ENCODE peak calls at places on chromosomes 12 and 14, in five cellular contexts. U is WERI-Rb-1; Q is neuronal stem cell; B is CD8-positive, alpha-beta memory T cell; P is MM.1S. I is an unnamed sample.

GRCh38 chr12:79531547-79531946 is 159.2 kb downstream of the PAWR start:
- DNase-seq in P (no peak), U (no peak), B (no peak), Q (no peak), I (no peak)

GRCh38 chr12:59651230-59651920 is 55.5 kb downstream of the SLC16A7 start:
- DNase-seq in Q (no peak), B (no peak), P (no peak), U (no peak), I (no peak)

GRCh38 chr12:27595231-27595642 is 71.2 kb downstream of the PPFIBP1 start:
- DNase-seq in B (no peak), P (no peak), U (no peak), Q (peak; percentile 54), I (peak; percentile 68)

GRCh38 chr12:17992002-17992656 is 97.9 kb downstream of the RERGL start:
- DNase-seq in Q (peak; percentile 37), P (peak; percentile 57), B (no peak), U (peak; percentile 29), I (peak; percentile 49)

GRCh38 chr12:111443586-111443985 is 37.9 kb downstream of the SH2B3 start:
- DNase-seq in P (no peak), B (no peak), U (no peak), Q (no peak), I (no peak)

GRCh38 chr14:94805726-94806288 is 35.9 kb upstream of the GSC start:
- DNase-seq in P (no peak), Q (no peak), U (no peak), B (no peak), I (no peak)

GRCh38 chr12:88393017-88393767 is 187.1 kb downstream of the KITLG start:
- DNase-seq in B (no peak), P (peak; percentile 44), U (no peak), Q (no peak), I (no peak)

GRCh38 chr14:51942971-51943370 is 46.4 kb upstream of the RTRAF start:
- DNase-seq in U (no peak), B (no peak), Q (no peak), P (no peak), I (no peak)

GRCh38 chr14:96351986-96352385 is 11.2 kb downstream of the ATG2B start:
- DNase-seq in U (no peak), Q (no peak), B (no peak), P (no peak), I (no peak)

GRCh38 chr14:104895207-104895785 is 29.4 kb upstream of the PLD4 start:
- DNase-seq in P (no peak), B (no peak), Q (no peak), U (no peak), I (peak; percentile 8)

GRCh38 chr14:89973234-89973823 is 17.6 kb downstream of the TDP1 start:
- DNase-seq in B (peak; percentile 56), P (peak; percentile 19), Q (peak; percentile 46), U (peak; percentile 76), I (peak; percentile 42)

GRCh38 chr12:83473408-83474095 is 786.8 kb downstream of the TMTC2 start:
- DNase-seq in P (no peak), B (no peak), Q (no peak), U (no peak), I (no peak)

GRCh38 chr12:98328467-98328866 is 186.9 kb upstream of the TMPO start:
- DNase-seq in U (no peak), B (no peak), Q (no peak), P (no peak), I (no peak)

GRCh38 chr12:31234955-31235867 is 90.7 kb downstream of the SINHCAF start:
- DNase-seq in Q (peak; percentile 44), B (no peak), U (peak; percentile 80), P (no peak), I (peak; percentile 24)

GRCh38 chr12:122893208-122894151 is 2.4 kb downstream of the VPS37B start:
- DNase-seq in Q (no peak), B (no peak), U (no peak), P (peak; percentile 59), I (no peak)

GRCh38 chr12:130764073-130764472 is 48.0 kb upstream of the RIMBP2 start:
- DNase-seq in Q (no peak), P (no peak), B (no peak), U (no peak), I (no peak)

GRCh38 chr12:105831372-105831771 is 307.4 kb downstream of the NUAK1 start:
- DNase-seq in B (no peak), Q (no peak), P (no peak), U (peak; percentile 26), I (no peak)

GRCh38 chr12:1435044-1435443 is 159.3 kb downstream of the FBXL14 start:
- DNase-seq in Q (no peak), B (no peak), U (no peak), P (no peak), I (no peak)

GRCh38 chr14:105475916-105476845 is 1.6 kb downstream of the CRIP2 start:
- DNase-seq in B (no peak), Q (no peak), U (no peak), P (no peak), I (no peak)

GRCh38 chr14:51507556-51508511 is 143.9 kb upstream of the FRMD6 start:
- DNase-seq in Q (no peak), B (no peak), U (peak; percentile 54), P (no peak), I (peak; percentile 98)

GRCh38 chr12:104775731-104776231 is 182.3 kb downstream of the SLC41A2 start:
- DNase-seq in P (no peak), U (no peak), Q (no peak), B (no peak), I (no peak)

GRCh38 chr12:26473291-26473690 is 277.9 kb downstream of the SSPN start:
- DNase-seq in Q (no peak), B (no peak), U (no peak), P (no peak), I (no peak)

GRCh38 chr14:68282479-68283377 is 463.1 kb downstream of the RAD51B start:
- DNase-seq in U (peak; percentile 16), Q (no peak), P (peak; percentile 29), B (peak; percentile 47), I (no peak)

GRCh38 chr12:10220398-10221077 is 7.9 kb downstream of the GABARAPL1 start:
- DNase-seq in P (no peak), Q (no peak), B (no peak), U (peak; percentile 60), I (no peak)

GRCh38 chr12:6953417-6954315 is 2.5 kb downstream of the PTPN6 start:
- DNase-seq in B (peak; percentile 92), U (no peak), P (peak; percentile 82), Q (no peak), I (no peak)

GRCh38 chr14:101352567-101352966 is 208.7 kb upstream of the DIO3 start:
- DNase-seq in P (no peak), U (no peak), B (no peak), Q (no peak), I (no peak)

GRCh38 chr12:121144416-121144914 is 11.8 kb downstream of the P2RX7 start:
- DNase-seq in B (no peak), U (no peak), Q (no peak), P (no peak), I (no peak)

GRCh38 chr12:60577607-60578006 is 981.8 kb downstream of the SLC16A7 start:
- DNase-seq in P (no peak), Q (no peak), B (no peak), U (no peak), I (no peak)

GRCh38 chr14:54381821-54382220 is 15.0 kb upstream of the CDKN3 start:
- DNase-seq in Q (no peak), U (no peak), B (no peak), P (no peak), I (no peak)

GRCh38 chr12:65526311-65526710 is 247.8 kb downstream of the MSRB3 start:
- DNase-seq in Q (no peak), U (no peak), B (no peak), P (no peak), I (no peak)

GRCh38 chr14:32015166-32015565 is 61.9 kb upstream of the ARHGAP5 start:
- DNase-seq in U (no peak), P (no peak), B (no peak), Q (no peak), I (no peak)

GRCh38 chr14:63986789-63987533 is 134.2 kb downstream of the SYNE2 start:
- DNase-seq in P (no peak), B (no peak), Q (peak; percentile 2), U (no peak), I (no peak)

GRCh38 chr12:107760207-107760816 is 625 bp downstream of the PRDM4 start:
- DNase-seq in B (peak; percentile 55), U (no peak), Q (peak; percentile 17), P (peak; percentile 33), I (peak; percentile 56)
- H3K9me3 ChIP-seq in B (no peaks in the 10 kb centered on the region), U (no peaks in the 10 kb centered on the region), Q (no peaks in the 10 kb centered on the region), P (no peaks in the 10 kb centered on the region), I (no peaks in the 10 kb centered on the region)

GRCh38 chr14:75702107-75702506 is 41.1 kb downstream of the TTLL5 start:
- DNase-seq in B (no peak), Q (no peak), P (no peak), U (no peak), I (no peak)
- H3K36me3 ChIP-seq in B (peaks cover 9% of the 10 kb centered on the region), Q (peaks cover 14% of the 10 kb centered on the region), P (no peaks in the 10 kb centered on the region), U (peaks cover 47% of the 10 kb centered on the region), I (peaks cover 13% of the 10 kb centered on the region)

GRCh38 chr12:49965836-49966235 is 4.2 kb downstream of the AQP5 start:
- DNase-seq in P (no peak), Q (no peak), B (no peak), U (no peak), I (no peak)
- H3K9me3 ChIP-seq in P (no peaks in the 10 kb centered on the region), Q (no peaks in the 10 kb centered on the region), B (no peaks in the 10 kb centered on the region), U (no peaks in the 10 kb centered on the region), I (no peaks in the 10 kb centered on the region)

GRCh38 chr12:49046129-49046895 is 14.3 kb downstream of the KMT2D start:
- DNase-seq in Q (no peak), P (no peak), U (no peak), B (no peak), I (no peak)
- H3K36me3 ChIP-seq in Q (peaks cover 88% of the 10 kb centered on the region), P (no peaks in the 10 kb centered on the region), U (peaks cover 96% of the 10 kb centered on the region), B (peaks cover 90% of the 10 kb centered on the region), I (peaks cover 96% of the 10 kb centered on the region)

GRCh38 chr12:132921685-132922084 is 34.3 kb upstream of the CHFR start:
- DNase-seq in P (no peak), U (peak; percentile 18), B (no peak), Q (no peak), I (no peak)
- H3K9me3 ChIP-seq in P (no peaks in the 10 kb centered on the region), U (peaks cover 53% of the 10 kb centered on the region), B (peaks cover 71% of the 10 kb centered on the region), Q (peaks cover 88% of the 10 kb centered on the region), I (peaks cover 31% of the 10 kb centered on the region)

GRCh38 chr12:48043771-48044170 is 39.5 kb upstream of the COL2A1 start:
- DNase-seq in U (no peak), P (no peak), Q (no peak), B (no peak), I (no peak)

GRCh38 chr12:48045061-48045846 is 41.0 kb upstream of the COL2A1 start:
- DNase-seq in U (no peak), P (no peak), Q (no peak), B (no peak), I (no peak)

GRCh38 chr12:48044396-48044795 is 40.1 kb upstream of the COL2A1 start:
- DNase-seq in B (no peak), Q (no peak), P (no peak), U (no peak), I (no peak)

GRCh38 chr12:48041591-48042423 is 37.5 kb upstream of the COL2A1 start:
- DNase-seq in B (no peak), Q (no peak), P (no peak), U (no peak), I (no peak)

DNA sequence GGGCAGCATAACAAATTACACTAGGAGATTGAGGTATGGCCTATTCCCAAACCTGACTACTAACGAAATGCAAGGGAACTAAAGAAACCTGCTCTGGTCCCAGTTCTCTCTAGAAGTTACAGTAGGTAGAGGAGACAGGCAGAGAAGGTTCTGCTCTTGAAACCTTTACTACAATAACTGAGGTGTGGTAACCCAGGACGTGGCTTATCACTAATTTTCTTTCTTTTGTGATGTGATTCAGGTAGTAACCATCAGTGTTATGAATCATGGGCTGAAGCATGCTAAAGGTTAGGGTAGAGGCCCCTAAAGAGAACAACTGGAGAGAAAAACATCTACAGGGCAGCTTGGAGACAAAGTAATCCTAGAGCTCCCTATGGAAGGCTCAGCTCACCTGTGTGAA is 41.7 kb upstream of the COL2A1 start:
- DNase-seq in Q (no peak), P (no peak), U (no peak), B (no peak), I (no peak)
- H3K36me3 ChIP-seq in Q (peaks cover 19% of the 10 kb centered on the region), P (no peaks in the 10 kb centered on the region), U (peaks cover 46% of the 10 kb centered on the region), B (peaks cover 37% of the 10 kb centered on the region), I (peaks cover 47% of the 10 kb centered on the region)

I was measured in HAP-1.